ENCODE peak calls at places on chromosomes 1 and 21, in seven cellular contexts. One of them, this sample, is unnamed.

GRCh38 chr1:205536759-205537361 is 32.4 kb downstream of the CDK18 start:
- DNase-seq in brain pericyte: no peak
- DNase-seq in posterior cingulate gyrus: peak
- DNase-seq in stimulated activated CD4-positive, alpha-beta T cell treated with anti-CD3 and anti-CD28 coated beads, Interleukin-1b, Interleukin-23, amount 100 ng/mL, for 1 hour: no peak
- DNase-seq in fibroblast of lung: no peak
- DNase-seq in neural crest cell: no peak
- DNase-seq in KBM-7: no peak
- DNase-seq in this sample: no peak

GRCh38 chr1:67162954-67163353 is 3.3 kb upstream of the IL23R start:
- DNase-seq in brain pericyte: no peak
- DNase-seq in posterior cingulate gyrus: no peak
- DNase-seq in stimulated activated CD4-positive, alpha-beta T cell treated with anti-CD3 and anti-CD28 coated beads, Interleukin-1b, Interleukin-23, amount 100 ng/mL, for 1 hour: no peak
- DNase-seq in fibroblast of lung: no peak
- DNase-seq in neural crest cell: no peak
- DNase-seq in KBM-7: no peak
- DNase-seq in this sample: no peak

GRCh38 chr1:162944974-162945639 is 84.1 kb upstream of the CCDC190 start:
- DNase-seq in brain pericyte: no peak
- DNase-seq in posterior cingulate gyrus: no peak
- DNase-seq in stimulated activated CD4-positive, alpha-beta T cell treated with anti-CD3 and anti-CD28 coated beads, Interleukin-1b, Interleukin-23, amount 100 ng/mL, for 1 hour: no peak
- DNase-seq in fibroblast of lung: no peak
- DNase-seq in neural crest cell: no peak
- DNase-seq in KBM-7: no peak
- DNase-seq in this sample: no peak

GRCh38 chr21:25809013-25809412 is 74.2 kb downstream of the GABPA start:
- DNase-seq in brain pericyte: no peak
- DNase-seq in posterior cingulate gyrus: no peak
- DNase-seq in stimulated activated CD4-positive, alpha-beta T cell treated with anti-CD3 and anti-CD28 coated beads, Interleukin-1b, Interleukin-23, amount 100 ng/mL, for 1 hour: no peak
- DNase-seq in fibroblast of lung: peak
- DNase-seq in neural crest cell: no peak
- DNase-seq in KBM-7: no peak
- DNase-seq in this sample: no peak

GRCh38 chr1:8689431-8690252 is 127.8 kb downstream of the RERE start:
- DNase-seq in brain pericyte: no peak
- DNase-seq in posterior cingulate gyrus: no peak
- DNase-seq in stimulated activated CD4-positive, alpha-beta T cell treated with anti-CD3 and anti-CD28 coated beads, Interleukin-1b, Interleukin-23, amount 100 ng/mL, for 1 hour: no peak
- DNase-seq in fibroblast of lung: peak
- DNase-seq in neural crest cell: no peak
- DNase-seq in KBM-7: no peak
- DNase-seq in this sample: no peak

GRCh38 chr1:178818416-178818815 is 52.5 kb downstream of the ANGPTL1 start:
- DNase-seq in brain pericyte: no peak
- DNase-seq in posterior cingulate gyrus: no peak
- DNase-seq in stimulated activated CD4-positive, alpha-beta T cell treated with anti-CD3 and anti-CD28 coated beads, Interleukin-1b, Interleukin-23, amount 100 ng/mL, for 1 hour: no peak
- DNase-seq in fibroblast of lung: peak
- DNase-seq in neural crest cell: no peak
- DNase-seq in KBM-7: no peak
- DNase-seq in this sample: no peak

GRCh38 chr1:225462714-225463574 is 35.1 kb upstream of the LBR start:
- DNase-seq in brain pericyte: no peak
- DNase-seq in posterior cingulate gyrus: no peak
- DNase-seq in stimulated activated CD4-positive, alpha-beta T cell treated with anti-CD3 and anti-CD28 coated beads, Interleukin-1b, Interleukin-23, amount 100 ng/mL, for 1 hour: no peak
- DNase-seq in fibroblast of lung: no peak
- DNase-seq in neural crest cell: no peak
- DNase-seq in KBM-7: no peak
- DNase-seq in this sample: peak

GRCh38 chr1:212916395-212917133 is 33.8 kb upstream of the VASH2 start:
- DNase-seq in brain pericyte: no peak
- DNase-seq in posterior cingulate gyrus: peak
- DNase-seq in stimulated activated CD4-positive, alpha-beta T cell treated with anti-CD3 and anti-CD28 coated beads, Interleukin-1b, Interleukin-23, amount 100 ng/mL, for 1 hour: no peak
- DNase-seq in fibroblast of lung: peak
- DNase-seq in neural crest cell: no peak
- DNase-seq in KBM-7: peak
- DNase-seq in this sample: no peak

GRCh38 chr1:25031966-25032667 is 102.0 kb upstream of the RUNX3 start:
- DNase-seq in brain pericyte: no peak
- DNase-seq in posterior cingulate gyrus: no peak
- DNase-seq in stimulated activated CD4-positive, alpha-beta T cell treated with anti-CD3 and anti-CD28 coated beads, Interleukin-1b, Interleukin-23, amount 100 ng/mL, for 1 hour: no peak
- DNase-seq in fibroblast of lung: peak
- DNase-seq in neural crest cell: no peak
- DNase-seq in KBM-7: no peak
- DNase-seq in this sample: no peak

This sample was measured in NCI-H446.